ENCODE peak calls at places on chromosomes 4 and X, in ten cellular contexts. B is activated gamma-delta T cell treated with Interleukin-2 at 50 U/mL for 16 hours; W is NCI-H1694 treated with DMSO at 0.1 percent for 48 hours; E is GOT3; M is small intestine; U is ovary; K is hypothalamus; N is cardiac fibroblast; G is activated CD4-positive, alpha-beta memory T cell treated with anti-CD3 and anti-CD28 coated beads, Interleukin-2, amount 10 ng/mL, durations not matched to agents 7 days and 5 days; F is skeletal muscle cell. H is an unnamed sample.

GRCh38 chr4:8191136-8191747 is 7.8 kb upstream of the SH3TC1 start:
- DNase-seq in W (peak), N (peak), F (no peak), U (no peak), E (no peak), B (no peak), K (peak), M (peak), G (no peak), H (no peak)

GRCh38 chr4:15144249-15144966 is 142.1 kb downstream of the CPEB2 start:
- DNase-seq in B (no peak), E (no peak), K (no peak), G (no peak), U (no peak), M (no peak), N (no peak), F (no peak), W (no peak), H (no peak)

GRCh38 chrX:130245441-130245840 is 23.3 kb downstream of the ZNF280C start:
- DNase-seq in N (peak), K (no peak), B (no peak), U (no peak), E (no peak), W (no peak), G (no peak), M (no peak), F (no peak), H (no peak)

GRCh38 chrX:41596586-41596985 is 92.2 kb upstream of the GPR34 start:
- DNase-seq in G (no peak), M (peak), W (no peak), N (no peak), E (no peak), B (no peak), F (no peak), K (no peak), U (no peak), H (no peak)

GRCh38 chr4:153785830-153786721 is 2.8 kb downstream of the SFRP2 start:
- DNase-seq in F (no peak), U (no peak), K (no peak), B (no peak), W (peak), E (no peak), N (peak), G (no peak), M (peak), H (no peak)

GRCh38 chrX:140141444-140142029 is 176.2 kb upstream of the CXorf66 start:
- DNase-seq in G (peak), N (peak), B (peak), F (no peak), E (no peak), K (peak), U (no peak), W (peak), M (peak), H (no peak)

GRCh38 chr4:57233391-57233790 is 123.2 kb upstream of the IGFBP7 start:
- DNase-seq in K (no peak), W (no peak), B (no peak), N (peak), M (no peak), U (no peak), G (no peak), F (peak), E (no peak), H (no peak)

GRCh38 chr4:161208564-161208963 is 955.2 kb downstream of the FSTL5 start:
- DNase-seq in W (no peak), K (no peak), B (no peak), U (no peak), G (no peak), E (no peak), N (no peak), M (peak), F (no peak), H (no peak)

GRCh38 chrX:49999048-49999447 is 76.7 kb downstream of the CLCN5 start:
- DNase-seq in M (no peak), W (no peak), K (no peak), N (no peak), B (no peak), U (no peak), E (no peak), G (no peak), F (no peak), H (no peak)

GRCh38 chr4:184396570-184397515 is 77.5 kb downstream of the IRF2 start:
- DNase-seq in M (no peak), B (no peak), F (no peak), K (no peak), U (no peak), G (no peak), E (no peak), N (no peak), W (no peak), H (no peak)

GRCh38 chrX:129831486-129831885 is 12.2 kb downstream of the ZDHHC9 start:
- DNase-seq in M (no peak), K (peak), U (no peak), W (no peak), G (no peak), E (no peak), B (no peak), F (no peak), N (no peak), H (no peak)

GRCh38 chrX:15202458-15203177 is 67.3 kb downstream of the ASB9 start:
- DNase-seq in K (no peak), M (no peak), N (no peak), B (no peak), F (no peak), W (no peak), G (peak), U (no peak), E (no peak), H (no peak)

GRCh38 chr4:40321671-40322131 is 13.4 kb upstream of the CHRNA9 start:
- DNase-seq in U (no peak), K (no peak), B (no peak), E (no peak), W (no peak), G (no peak), F (no peak), N (peak), M (no peak), H (no peak)

GRCh38 chr4:26044524-26044923 is 130.5 kb downstream of the SMIM20 start:
- DNase-seq in M (no peak), B (no peak), U (no peak), F (no peak), E (no peak), K (no peak), W (no peak), N (no peak), G (no peak), H (no peak)

GRCh38 chrX:468979-469378 is 82.3 kb upstream of the PPP2R3B start:
- DNase-seq in W (no peak), N (no peak), G (no peak), F (no peak), U (no peak), B (no peak), M (no peak), K (no peak), E (no peak), H (no peak)

GRCh38 chr4:30950737-30951136 is 230.6 kb downstream of the PCDH7 start:
- DNase-seq in K (no peak), G (no peak), U (no peak), N (no peak), B (no peak), M (peak), W (no peak), E (no peak), F (no peak), H (no peak)

GRCh38 chrX:119015407-119016242 is 41.2 kb downstream of the LONRF3 start:
- DNase-seq in U (peak), G (no peak), M (peak), E (no peak), F (peak), K (no peak), B (no peak), N (peak), W (no peak), H (peak)

GRCh38 chrX:109889289-109890006 is 113.5 kb upstream of the TMEM164 start:
- DNase-seq in B (no peak), G (no peak), K (no peak), E (no peak), U (no peak), N (peak), W (no peak), F (no peak), M (no peak), H (no peak)

GRCh38 chrX:110219920-110220319 is 98.0 kb downstream of the AMMECR1 start:
- DNase-seq in E (no peak), M (no peak), K (no peak), B (no peak), W (no peak), N (peak), G (no peak), F (no peak), U (no peak), H (no peak)

GRCh38 chrX:116284383-116284782 is 113.8 kb downstream of the AGTR2 start:
- DNase-seq in E (no peak), G (no peak), M (no peak), N (no peak), B (no peak), F (no peak), W (no peak), U (no peak), K (no peak), H (no peak)

GRCh38 chrX:153925739-153926593 is at the start of gene ARHGAP4:
- DNase-seq in W (no peak), K (no peak), M (no peak), G (peak), E (no peak), B (peak), N (no peak), U (no peak), F (no peak), H (no peak)

GRCh38 chr4:182478475-182478874 is 235.3 kb downstream of the TENM3 start:
- DNase-seq in G (no peak), W (peak), F (no peak), M (peak), B (no peak), K (no peak), U (no peak), N (peak), E (no peak), H (no peak)

GRCh38 chr4:37629713-37630112 is 56.5 kb downstream of the RELL1 start:
- DNase-seq in F (no peak), W (no peak), G (no peak), B (no peak), U (no peak), N (no peak), K (no peak), M (no peak), E (no peak), H (no peak)

GRCh38 chr4:7398788-7399432 is 35.8 kb downstream of the PSAPL1 start:
- DNase-seq in K (no peak), F (no peak), G (no peak), U (peak), B (peak), E (no peak), W (no peak), M (no peak), N (no peak), H (no peak)

GRCh38 chr4:5460106-5460801 is 248.1 kb downstream of the EVC2 start:
- DNase-seq in N (peak), F (no peak), G (no peak), E (no peak), B (no peak), K (peak), W (no peak), M (peak), U (no peak), H (no peak)

GRCh38 chr4:52265781-52266525 is 214.8 kb downstream of the SPATA18 start:
- DNase-seq in G (no peak), M (no peak), N (no peak), U (no peak), W (peak), B (no peak), E (no peak), K (no peak), F (no peak), H (no peak)

GRCh38 chr4:40980318-40980883 is 230.6 kb downstream of the NSUN7 start:
- DNase-seq in G (no peak), F (no peak), N (no peak), U (no peak), B (no peak), E (no peak), W (no peak), K (no peak), M (peak), H (no peak)

GRCh38 chr4:24482871-24483270 is 101.5 kb downstream of the DHX15 start:
- DNase-seq in U (no peak), K (no peak), B (no peak), G (no peak), M (no peak), E (no peak), W (no peak), N (peak), F (no peak), H (no peak)

GRCh38 chrX:118226060-118226428 is 109.4 kb upstream of the KLHL13 start:
- DNase-seq in M (peak), B (no peak), F (no peak), E (no peak), G (no peak), W (no peak), N (peak), U (no peak), K (no peak), H (no peak)

GRCh38 chr4:1463088-1463926 is 57.1 kb upstream of the NKX1-1 start:
- DNase-seq in F (peak), M (no peak), B (no peak), U (no peak), E (no peak), G (no peak), K (no peak), N (peak), W (no peak), H (no peak)

GRCh38 chrX:2572740-2573139 is 72.0 kb upstream of the DHRSX start:
- DNase-seq in U (no peak), W (no peak), G (no peak), B (no peak), M (no peak), F (no peak), E (no peak), K (no peak), N (peak), H (no peak)

GRCh38 chrX:148633509-148633908 is 133.1 kb downstream of the AFF2 start:
- DNase-seq in W (no peak), E (no peak), F (no peak), K (no peak), U (no peak), N (no peak), B (no peak), M (no peak), G (no peak), H (no peak)

GRCh38 chr4:151822331-151822730 is 61.5 kb upstream of the GATB start:
- DNase-seq in G (no peak), N (no peak), F (no peak), E (no peak), K (no peak), W (no peak), M (no peak), U (no peak), B (no peak), H (no peak)

GRCh38 chr4:165982934-165983333 is 109.9 kb downstream of the TLL1 start:
- DNase-seq in B (no peak), K (no peak), U (no peak), M (no peak), N (no peak), G (no peak), F (no peak), W (no peak), E (no peak), H (no peak)

GRCh38 chrX:46929439-46930018 is 17.3 kb downstream of the JADE3 start:
- DNase-seq in G (no peak), N (peak), E (no peak), M (no peak), F (no peak), U (no peak), K (no peak), B (no peak), W (no peak), H (no peak)

GRCh38 chrX:9495496-9495895 is 30.6 kb downstream of the TBL1X start:
- DNase-seq in K (no peak), G (no peak), W (no peak), E (no peak), U (no peak), N (no peak), M (no peak), F (peak), B (no peak), H (no peak)

H was measured in thoracic aorta.